ENCODE peak calls at places on chromosomes 5 and 9, in ten cellular contexts. P, W, U, H, A, G, O, S, Q and N are unnamed samples.

GRCh38 chr5:84437673-84438315 is 53.1 kb upstream of the EDIL3 start:
- DNase-seq in P (no peak), W (no peak), U (peak), H (no peak), A (no peak), G (no peak), O (no peak), S (peak), Q (no peak), N (peak)

GRCh38 chr5:40441733-40442132 is 238.0 kb upstream of the PTGER4 start:
- DNase-seq in P (no peak), W (no peak), U (no peak), H (no peak), A (no peak), G (peak), O (peak), S (no peak), Q (no peak), N (no peak)

GRCh38 chr5:34674226-34674625 is 18.1 kb downstream of the RAI14 start:
- DNase-seq in P (no peak), W (no peak), U (peak), H (no peak), A (no peak), G (no peak), O (no peak), S (peak), Q (no peak), N (no peak)

GRCh38 chr9:32930486-32930885 is 70.9 kb downstream of the APTX start:
- DNase-seq in P (no peak), W (no peak), U (no peak), H (no peak), A (no peak), G (no peak), O (no peak), S (no peak), Q (no peak), N (no peak)

GRCh38 chr5:127706691-127707090 is 3.5 kb downstream of the CCDC192 start:
- DNase-seq in P (no peak), W (no peak), U (no peak), H (no peak), A (no peak), G (no peak), O (no peak), S (no peak), Q (no peak), N (no peak)

GRCh38 chr9:90942555-90942954 is 140.9 kb downstream of the SYK start:
- DNase-seq in P (peak), W (no peak), U (no peak), H (no peak), A (no peak), G (no peak), O (no peak), S (no peak), Q (no peak), N (no peak)

GRCh38 chr5:51621156-51621555 is 237.9 kb downstream of the ISL1 start:
- DNase-seq in P (no peak), W (no peak), U (no peak), H (no peak), A (no peak), G (no peak), O (no peak), S (no peak), Q (no peak), N (peak)

GRCh38 chr5:139799359-139799758 is 3.8 kb downstream of the PSD2 start:
- DNase-seq in P (no peak), W (no peak), U (no peak), H (no peak), A (no peak), G (no peak), O (no peak), S (no peak), Q (no peak), N (no peak)